ENCODE peak calls at places on chromosomes 7 and 10, in eight cellular contexts. V is retina; Y is naive thymus-derived CD8-positive, alpha-beta T cell; K is activated naive CD8-positive, alpha-beta T cell treated with anti-CD3 and anti-CD28 coated beads, Interleukin-2, amount 50 U/mL, for 24 hours; Q is T-helper 1 cell; Z is lower lobe of right lung; S is tibial artery; B is neuronal stem cell. L is an unnamed sample.
A peak's percentile ranks its signal among the peaks of the same experiment; 100 is the strongest.

GRCh38 chr10:31774291-31774900 is 154.2 kb downstream of the ARHGAP12 start:
- DNase-seq in V (peak; percentile 89), Y (no peak), K (no peak), Q (no peak), Z (no peak), S (no peak), B (peak; percentile 56), L (no peak)

GRCh38 chr7:27129729-27130539 is 623 bp downstream of the HOXA4 start:
- DNase-seq in V (no peak), Y (peak; percentile 32), K (no peak), Q (no peak), Z (peak; percentile 50), S (no peak), B (no peak), L (no peak)

GRCh38 chr7:65307651-65308299 is 65.9 kb upstream of the ZNF92 start:
- DNase-seq in V (peak; percentile 68), Y (peak; percentile 14), K (peak; percentile 41), Q (peak; percentile 19), Z (no peak), S (no peak), B (peak; percentile 71), L (peak; percentile 63)

GRCh38 chr7:151745706-151746105 is 131.2 kb downstream of the PRKAG2 start:
- DNase-seq in V (no peak), Y (no peak), K (no peak), Q (no peak), Z (no peak), S (no peak), B (no peak), L (no peak)

GRCh38 chr10:3719024-3719843 is 65.8 kb downstream of the KLF6 start:
- DNase-seq in V (no peak), Y (no peak), K (no peak), Q (no peak), Z (no peak), S (no peak), B (no peak), L (no peak)

GRCh38 chr7:95157381-95157780 is 167.0 kb downstream of the PON1 start:
- DNase-seq in V (no peak), Y (no peak), K (no peak), Q (no peak), Z (peak; percentile 19), S (no peak), B (no peak), L (no peak)

GRCh38 chr7:103765891-103766290 is 223.6 kb downstream of the RELN start:
- DNase-seq in V (peak; percentile 40), Y (no peak), K (no peak), Q (no peak), Z (no peak), S (no peak), B (peak; percentile 50), L (no peak)

GRCh38 chr10:22713853-22714523 is 390 bp downstream of the PIP4K2A start:
- DNase-seq in V (peak; percentile 83), Y (no peak), K (peak; percentile 46), Q (peak; percentile 18), Z (peak; percentile 63), S (peak; percentile 25), B (peak; percentile 24), L (peak; percentile 50)

GRCh38 chr10:83012866-83013265 is 1126.4 kb upstream of the GHITM start:
- DNase-seq in V (no peak), Y (no peak), K (no peak), Q (no peak), Z (no peak), S (no peak), B (no peak), L (no peak)